ENCODE peak calls at places on chromosomes 5 and 9, in five cellular contexts. W is psoas muscle, B is left ventricle myocardium inferior, V is HFF-Myc, P is AG04450. Y is an unnamed sample.

GRCh38 chr5:16934123-16934522 is 2.0 kb downstream of the MYO10 start:
- DNase-seq in V (no peak), P (peak), W (peak), B (peak), Y (no peak)

GRCh38 chr5:82312373-82312856 is 34.3 kb upstream of the RPS23 start:
- DNase-seq in P (peak), V (peak), W (peak), B (peak), Y (no peak)

GRCh38 chr9:38328765-38329164 is 63.7 kb upstream of the ALDH1B1 start:
- DNase-seq in V (no peak), P (no peak), W (no peak), B (no peak), Y (no peak)

GRCh38 chr9:117783828-117784227 is 79.6 kb downstream of the TLR4 start:
- DNase-seq in W (no peak), V (no peak), B (no peak), P (no peak), Y (no peak)

GRCh38 chr5:43627028-43627427 is 24.0 kb downstream of the NNT start:
- DNase-seq in P (no peak), W (peak), V (no peak), B (no peak), Y (no peak)

GRCh38 chr5:62708481-62709325 is 130.1 kb downstream of the LRRC70 start:
- DNase-seq in V (no peak), P (no peak), B (no peak), W (no peak), Y (no peak)

GRCh38 chr5:116486588-116486987 is 88.0 kb downstream of the SEMA6A start:
- DNase-seq in W (no peak), B (no peak), P (no peak), V (no peak), Y (no peak)

GRCh38 chr9:19830796-19831195 is 42.0 kb upstream of the SLC24A2 start:
- DNase-seq in P (no peak), W (no peak), V (no peak), B (no peak), Y (no peak)

GRCh38 chr9:36023260-36024048 is 13.3 kb upstream of the RECK start:
- DNase-seq in V (no peak), P (no peak), B (peak), W (peak), Y (no peak)

GRCh38 chr5:40666657-40667056 is 13.1 kb upstream of the PTGER4 start:
- DNase-seq in V (no peak), B (no peak), W (no peak), P (no peak), Y (no peak)

GRCh38 chr9:88387733-88388202 is 476 bp upstream of the SPIN1 start:
- DNase-seq in V (peak), P (no peak), B (peak), W (peak), Y (no peak)

GRCh38 chr9:123658792-123659191 is 271.1 kb downstream of the DENND1A start:
- DNase-seq in P (no peak), B (no peak), V (no peak), W (no peak), Y (no peak)

GRCh38 chr5:135694016-135694415 is 115.2 kb upstream of the CXCL14 start:
- DNase-seq in V (no peak), B (no peak), P (no peak), W (no peak), Y (no peak)

GRCh38 chr5:113771483-113771882 is 258.0 kb downstream of the YTHDC2 start:
- DNase-seq in W (no peak), V (no peak), B (no peak), P (no peak), Y (no peak)

GRCh38 chr9:38075272-38075671 is 6.2 kb upstream of the SHB start:
- DNase-seq in W (no peak), V (no peak), B (no peak), P (no peak), Y (no peak)

GRCh38 chr9:131608469-131609115 is 63.3 kb downstream of the PRRT1B start:
- DNase-seq in W (peak), P (peak), B (peak), V (peak), Y (peak)

GRCh38 chr9:98287383-98287782 is 31.9 kb upstream of the TBC1D2 start:
- DNase-seq in W (no peak), V (no peak), B (no peak), P (no peak), Y (no peak)

GRCh38 chr5:122076669-122077450 is 1.2 kb downstream of the LOX start:
- DNase-seq in P (no peak), B (peak), W (peak), V (no peak), Y (no peak)

GRCh38 chr5:98721231-98721928 is 52.1 kb upstream of the RGMB start:
- DNase-seq in W (no peak), P (no peak), B (no peak), V (no peak), Y (no peak)

GRCh38 chr5:74641778-74642542 is 1.4 kb upstream of the ENC1 start:
- DNase-seq in B (peak), P (peak), V (peak), W (no peak), Y (peak)

GRCh38 chr5:168891175-168891812 is 312.1 kb upstream of the PANK3 start:
- DNase-seq in V (no peak), W (no peak), B (no peak), P (no peak), Y (no peak)

GRCh38 chr5:116789522-116789921 is 214.9 kb upstream of the SEMA6A start:
- DNase-seq in B (no peak), P (no peak), W (no peak), V (no peak), Y (no peak)

GRCh38 chr5:40464461-40464860 is 215.3 kb upstream of the PTGER4 start:
- DNase-seq in P (no peak), V (no peak), B (no peak), W (no peak), Y (no peak)

GRCh38 chr5:21807953-21808352 is 1045.2 kb downstream of the CDH12 start:
- DNase-seq in V (no peak), W (no peak), P (no peak), B (no peak), Y (no peak)

GRCh38 chr5:14269395-14269794 is 126.3 kb downstream of the TRIO start:
- DNase-seq in V (no peak), B (no peak), P (no peak), W (no peak), Y (no peak)

GRCh38 chr9:127567898-127568617 is 44.0 kb upstream of the STXBP1 start:
- DNase-seq in P (no peak), V (no peak), B (no peak), W (peak), Y (no peak)

GRCh38 chr9:121206516-121207370 is 5.1 kb upstream of the RAB14 start:
- DNase-seq in V (no peak), B (no peak), W (no peak), P (no peak), Y (no peak)

GRCh38 chr5:172593306-172593705 is 47.8 kb upstream of the NEURL1B start:
- DNase-seq in W (no peak), V (no peak), P (no peak), B (no peak), Y (no peak)

GRCh38 chr9:97696025-97696822 is 916 bp downstream of the XPA start:
- DNase-seq in B (no peak), V (no peak), W (no peak), P (no peak), Y (no peak)

GRCh38 chr5:86554638-86555037 is 63.1 kb upstream of the COX7C start:
- DNase-seq in W (no peak), V (no peak), P (no peak), B (no peak), Y (no peak)

GRCh38 chr5:82793808-82794419 is 283.3 kb downstream of the TMEM167A start:
- DNase-seq in B (no peak), W (no peak), P (no peak), V (peak), Y (no peak)

GRCh38 chr5:3325206-3325605 is 270.4 kb upstream of the IRX1 start:
- DNase-seq in W (no peak), B (no peak), P (no peak), V (no peak), Y (peak)

GRCh38 chr9:112233769-112234168 is 58.7 kb upstream of the SUSD1 start:
- DNase-seq in B (no peak), W (no peak), P (peak), V (no peak), Y (peak)

GRCh38 chr5:131957721-131958483 is 12.4 kb upstream of the MEIKIN start:
- DNase-seq in B (no peak), W (no peak), P (no peak), V (no peak), Y (no peak)

GRCh38 chr9:21056931-21057330 is 20.8 kb downstream of the IFNB1 start:
- DNase-seq in V (peak), W (no peak), P (no peak), B (no peak), Y (no peak)

GRCh38 chr5:140295414-140295813 is 7.5 kb downstream of the PFDN1 start:
- DNase-seq in V (peak), W (no peak), B (no peak), P (peak), Y (peak)

GRCh38 chr9:9750719-9751118 is 862.1 kb downstream of the PTPRD start:
- DNase-seq in B (no peak), W (no peak), V (no peak), P (no peak), Y (no peak)

GRCh38 chr5:30413540-30413939 is 779.9 kb upstream of the CDH6 start:
- DNase-seq in V (no peak), W (no peak), P (no peak), B (no peak), Y (no peak)
- TF ChIP-seq CTCF in V (no peak), W (no peak), P (peak), B (no peak), Y (no peak)

GRCh38 chr5:1293997-1294838 is 650 bp downstream of the TERT start:
- DNase-seq in V (no peak), W (peak), P (no peak), B (no peak), Y (no peak)
- H3K4me3 ChIP-seq in V (peak), W (no peak), P (no peak), B (peak), Y (no peak)

DNA sequence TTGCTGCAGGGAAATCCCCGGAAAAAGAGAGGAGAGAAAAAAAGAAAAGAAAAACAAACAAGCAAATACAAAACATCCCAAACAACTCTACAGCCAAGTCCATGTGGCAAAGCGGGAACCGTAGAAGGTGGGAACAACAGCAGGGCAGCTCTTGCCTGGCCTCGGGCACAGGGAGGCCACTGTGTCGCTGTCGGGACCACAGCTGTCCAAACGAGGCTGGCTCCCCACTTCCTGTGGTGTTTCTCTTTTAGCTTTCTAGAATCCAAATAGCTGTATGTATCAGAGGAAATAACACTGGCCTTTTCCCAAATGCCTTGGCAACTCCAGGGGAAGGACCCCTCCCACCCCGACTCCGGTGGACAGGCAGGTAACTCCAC is 41.6 kb upstream of the EQTN start:
- DNase-seq in P (no peak), V (no peak), W (no peak), B (no peak), Y (no peak)
- TF ChIP-seq CTCF in P (no peak), V (no peak), W (no peak), B (no peak), Y (no peak)

GRCh38 chr9:115000217-115000639 is 69.8 kb upstream of the TNFSF8 start:
- DNase-seq in B (no peak), V (no peak), W (no peak), P (no peak), Y (no peak)
- H3K4me3 ChIP-seq in B (no peak), V (no peak), W (no peak), P (no peak), Y (no peak)

GRCh38 chr5:173689171-173689676 is 72.8 kb upstream of the BOD1 start:
- DNase-seq in V (no peak), W (no peak), B (no peak), P (no peak), Y (no peak)

GRCh38 chr5:173691931-173692330 is 75.5 kb upstream of the BOD1 start:
- DNase-seq in V (no peak), B (no peak), W (no peak), P (no peak), Y (no peak)

GRCh38 chr5:173688708-173689107 is 72.3 kb upstream of the BOD1 start:
- DNase-seq in P (no peak), W (no peak), V (no peak), B (no peak), Y (no peak)

GRCh38 chr5:173686950-173687349 is 70.5 kb upstream of the BOD1 start:
- DNase-seq in W (no peak), B (no peak), P (no peak), V (no peak), Y (no peak)

DNA sequence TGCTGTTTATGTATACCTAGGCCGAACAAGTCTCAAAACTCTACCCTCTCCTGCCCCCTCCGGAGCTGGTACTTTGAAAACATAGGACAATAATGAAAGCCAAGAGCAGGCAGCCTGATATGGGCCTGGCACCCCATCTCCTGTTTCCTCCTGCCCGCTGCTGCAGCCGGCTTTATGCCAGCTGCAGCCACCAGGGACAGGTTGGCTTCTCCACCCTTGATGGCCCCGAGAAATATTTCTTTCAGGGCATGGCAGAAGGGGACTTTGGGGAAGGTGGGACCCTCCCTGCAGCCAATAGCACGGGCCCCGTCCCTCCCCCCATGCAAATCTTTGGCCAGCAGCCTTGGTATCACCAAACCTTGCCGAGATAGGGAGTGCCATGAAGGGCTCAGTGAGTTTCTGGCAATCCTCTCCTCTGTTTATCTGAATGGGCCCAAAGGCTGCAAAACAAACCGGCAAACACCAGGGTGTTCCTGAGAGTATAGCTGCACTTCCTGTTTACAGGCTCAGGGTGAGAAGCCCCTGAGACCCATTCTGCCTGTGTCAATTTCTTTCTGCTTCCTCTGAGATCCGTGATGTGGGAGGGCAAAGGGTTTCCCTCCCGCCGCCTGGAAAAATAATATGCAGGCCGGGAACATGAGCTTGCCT is 73.4 kb upstream of the BOD1 start:
- DNase-seq in B (no peak), V (no peak), P (no peak), W (peak), Y (no peak)
- TF ChIP-seq CTCF in B (peak), V (no peak), P (no peak), W (peak), Y (no peak)

GRCh38 chr9:29004988-29005387 is 1431.7 kb upstream of the C9orf72 start:
- DNase-seq in W (no peak), V (no peak), B (no peak), P (no peak), Y (no peak)

GRCh38 chr9:29001006-29001405 is 1427.7 kb upstream of the C9orf72 start:
- DNase-seq in P (no peak), W (no peak), B (no peak), V (no peak), Y (no peak)

GRCh38 chr9:28999806-29000205 is 1426.5 kb upstream of the C9orf72 start:
- DNase-seq in W (no peak), P (no peak), B (no peak), V (no peak), Y (no peak)

DNA sequence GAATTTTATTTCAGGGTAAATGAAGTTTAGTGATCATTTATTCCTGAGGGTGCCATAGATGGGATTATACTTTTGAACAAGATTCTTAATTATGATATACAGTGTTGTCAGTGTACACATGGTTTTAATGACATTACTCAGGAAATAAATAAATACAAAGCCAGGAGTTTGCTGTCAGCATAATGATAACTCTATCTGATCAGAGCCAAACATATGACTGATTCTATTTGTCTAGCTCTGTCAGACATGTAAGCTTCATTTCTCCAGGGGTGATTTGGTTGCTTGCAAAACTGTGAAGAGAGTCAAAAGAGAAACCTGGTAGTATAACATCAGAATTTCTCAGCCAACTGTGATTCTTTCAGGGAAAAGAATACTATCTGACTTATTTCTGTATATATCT is 1425.8 kb upstream of the C9orf72 start:
- DNase-seq in P (no peak), V (no peak), B (no peak), W (no peak), Y (no peak)
- H3K4me3 ChIP-seq in P (no peak), V (no peak), B (no peak), W (no peak), Y (no peak)

DNA sequence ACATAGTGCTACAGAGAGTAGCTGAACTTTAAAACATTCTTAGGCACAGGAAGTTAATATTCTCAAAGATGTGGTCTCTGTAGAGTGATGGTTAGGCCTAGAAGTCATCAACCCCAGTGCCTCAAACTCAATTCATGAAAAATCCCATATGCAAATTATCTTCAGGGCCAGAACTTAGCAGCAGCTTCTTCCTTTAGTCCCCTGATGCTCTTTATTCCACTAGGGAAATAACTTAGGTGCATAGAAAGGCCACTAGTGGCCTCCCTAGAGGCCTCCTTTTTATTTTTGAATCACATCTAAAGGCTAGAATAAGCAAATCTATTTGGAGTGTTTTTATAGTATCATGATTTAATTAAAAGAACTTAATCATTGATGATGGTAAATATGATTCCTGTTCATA is 88.3 kb downstream of the GIN1 start:
- DNase-seq in B (no peak), P (no peak), W (no peak), V (no peak), Y (no peak)
- TF ChIP-seq CTCF in B (peak), P (peak), W (no peak), V (peak), Y (peak)

DNA sequence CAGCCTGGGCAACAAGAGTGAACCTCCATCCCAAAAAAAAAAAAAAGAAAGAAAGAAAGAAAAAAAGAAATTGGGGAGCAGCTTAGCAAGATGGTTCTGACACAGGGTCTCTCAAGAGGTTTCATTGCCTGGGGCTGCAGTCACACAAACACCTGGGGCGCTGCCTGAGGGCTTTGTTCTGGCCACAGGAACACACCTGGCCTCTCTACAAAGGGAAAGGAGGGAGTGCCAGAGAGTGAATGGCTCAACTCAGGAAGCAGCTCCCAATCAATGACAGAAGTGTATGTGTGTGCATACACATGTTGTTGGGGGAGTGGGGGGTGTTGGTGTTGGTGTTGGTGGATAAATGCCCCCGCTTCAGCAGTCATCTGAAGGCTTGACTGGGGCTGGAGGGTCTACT is 32.4 kb upstream of the CTNNA1 start:
- DNase-seq in W (no peak), P (no peak), V (no peak), B (no peak), Y (no peak)
- H3K4me3 ChIP-seq in W (no peak), P (no peak), V (no peak), B (no peak), Y (no peak)